ENCODE peak calls at places on chromosomes 12 and 14, in eight cellular contexts. B is DND-41; F is CD8-positive, alpha-beta memory T cell; K is esophagus squamous epithelium; I is lung; Q is H9; D is ascending aorta; Z is thoracic aorta. G is an unnamed sample.

GRCh38 chr14:106459971-106460730 is 933.8 kb downstream of the TMEM121 start:
- DNase-seq in D (no peak), B (peak; percentile 63), Z (no peak), Q (no peak), F (peak; percentile 56), I (no peak), K (no peak), G (no peak)

GRCh38 chr14:66507722-66508546 is at the start of gene GPHN:
- DNase-seq in Q (peak; percentile 96), D (peak; percentile 88), Z (peak; percentile 94), K (peak; percentile 72), I (peak; percentile 96), F (peak; percentile 77), B (peak; percentile 96), G (peak; percentile 99)

GRCh38 chr14:105430535-105430934 is 10.9 kb downstream of the MTA1 start:
- DNase-seq in I (peak; percentile 74), K (no peak), D (no peak), B (no peak), F (no peak), Z (no peak), Q (no peak), G (peak; percentile 76)

GRCh38 chr12:47689215-47689614 is 16.6 kb downstream of the RPAP3 start:
- DNase-seq in F (no peak), D (no peak), I (no peak), Q (no peak), K (no peak), Z (no peak), B (no peak), G (no peak)

GRCh38 chr14:104778694-104779331 is 16.7 kb downstream of the AKT1 start:
- DNase-seq in B (no peak), Z (no peak), Q (no peak), K (no peak), I (no peak), F (no peak), D (no peak), G (no peak)

GRCh38 chr12:67141405-67142018 is 127.6 kb upstream of the CAND1 start:
- DNase-seq in K (no peak), Q (no peak), Z (no peak), D (no peak), I (no peak), F (no peak), B (no peak), G (no peak)

GRCh38 chr14:89911018-89911919 is 43.3 kb downstream of the EFCAB11 start:
- DNase-seq in B (no peak), Q (peak; percentile 59), F (no peak), Z (no peak), I (no peak), D (no peak), K (no peak), G (peak; percentile 48)

GRCh38 chr12:1281683-1282366 is 290.8 kb downstream of the ERC1 start:
- DNase-seq in K (no peak), Z (no peak), B (no peak), D (no peak), Q (no peak), F (no peak), I (no peak), G (peak; percentile 70)

GRCh38 chr12:132806857-132807256 is 21.8 kb downstream of the GOLGA3 start:
- DNase-seq in K (no peak), I (no peak), D (no peak), Z (no peak), B (no peak), Q (no peak), F (no peak), G (no peak)

GRCh38 chr12:96520767-96521166 is 31.4 kb downstream of the CFAP54 start:
- DNase-seq in F (no peak), B (no peak), Q (no peak), Z (no peak), I (no peak), K (no peak), D (no peak), G (no peak)

GRCh38 chr12:132886529-132887477 is 602 bp downstream of the CHFR start:
- DNase-seq in Z (no peak), B (no peak), I (peak; percentile 29), D (no peak), K (no peak), F (no peak), Q (no peak), G (peak; percentile 4)

GRCh38 chr12:43315961-43316360 is 236.0 kb downstream of the ADAMTS20 start:
- DNase-seq in K (no peak), F (no peak), Q (no peak), I (no peak), Z (no peak), D (no peak), B (no peak), G (no peak)

GRCh38 chr14:71135496-71135895 is 228.2 kb downstream of the PCNX1 start:
- DNase-seq in B (no peak), Q (peak; percentile 15), F (no peak), I (no peak), K (no peak), D (no peak), Z (no peak), G (no peak)

GRCh38 chr12:60992087-60992486 is 1268.1 kb upstream of the USP15 start:
- DNase-seq in K (no peak), B (no peak), Q (no peak), Z (no peak), D (no peak), F (no peak), I (no peak), G (no peak)

GRCh38 chr14:106024983-106025604 is 498.7 kb downstream of the TMEM121 start:
- DNase-seq in Q (no peak), B (peak; percentile 85), D (no peak), K (no peak), Z (no peak), I (no peak), F (no peak), G (no peak)

GRCh38 chr12:9043766-9044165 is 54.4 kb downstream of the KLRG1 start:
- DNase-seq in F (no peak), I (no peak), D (no peak), Q (no peak), B (no peak), Z (no peak), K (no peak), G (no peak)

GRCh38 chr14:100317897-100318808 is 5.0 kb upstream of the SLC25A47 start:
- DNase-seq in F (peak; percentile 59), D (no peak), Q (peak; percentile 81), K (no peak), B (no peak), Z (no peak), I (peak; percentile 72), G (peak; percentile 35)

GRCh38 chr12:92938018-92938417 is 8.9 kb upstream of the EEA1 start:
- DNase-seq in Q (no peak), F (no peak), I (no peak), K (no peak), Z (no peak), B (no peak), D (no peak), G (no peak)

GRCh38 chr14:103847439-103847953 is at the start of gene PPP1R13B:
- DNase-seq in F (peak; percentile 91), Q (peak; percentile 92), K (no peak), D (peak; percentile 63), I (peak; percentile 91), Z (peak; percentile 65), B (peak; percentile 82), G (peak; percentile 57)

GRCh38 chr14:103118019-103118662 is 5.1 kb upstream of the TNFAIP2 start:
- DNase-seq in F (no peak), Q (no peak), K (no peak), B (no peak), D (no peak), I (peak; percentile 72), Z (peak; percentile 28), G (no peak)

GRCh38 chr12:70784042-70784668 is 136.4 kb downstream of the PTPRR start:
- DNase-seq in F (no peak), B (no peak), Q (peak; percentile 38), D (no peak), Z (no peak), K (no peak), I (no peak), G (no peak)

GRCh38 chr14:89973234-89973823 is 17.6 kb downstream of the TDP1 start:
- DNase-seq in K (no peak), D (no peak), I (peak; percentile 69), F (peak; percentile 10), Z (no peak), B (peak; percentile 67), Q (peak; percentile 70), G (peak; percentile 54)

GRCh38 chr14:77872971-77873370 is 73.1 kb downstream of the ADCK1 start:
- DNase-seq in B (no peak), F (no peak), Z (no peak), D (no peak), Q (no peak), I (no peak), K (no peak), G (no peak)

GRCh38 chr12:26435005-26435404 is 239.6 kb downstream of the SSPN start:
- DNase-seq in B (no peak), I (no peak), D (no peak), K (no peak), Q (no peak), Z (no peak), F (no peak), G (no peak)

GRCh38 chr14:96138241-96138640 is 66.4 kb upstream of the BDKRB2 start:
- DNase-seq in Q (no peak), I (no peak), D (no peak), Z (no peak), F (no peak), B (no peak), K (no peak), G (no peak)

GRCh38 chr12:69623970-69624369 is 13.3 kb upstream of the LRRC10 start:
- DNase-seq in K (no peak), F (no peak), B (no peak), Z (no peak), D (no peak), I (peak; percentile 32), Q (no peak), G (no peak)
- H3K27ac ChIP-seq in K (no peak overlapping the region), F (no peak overlapping the region), B (no peak overlapping the region), Z (no peak overlapping the region), D (no peak overlapping the region), I (peak overlapping the region; percentile 82), Q (no peak overlapping the region), G (no peak overlapping the region)

GRCh38 chr12:20620311-20620710 is 74.8 kb upstream of the SLCO1C1 start:
- DNase-seq in F (no peak), B (no peak), Z (no peak), I (no peak), Q (no peak), D (no peak), K (no peak), G (no peak)
- H3K27ac ChIP-seq in F (no peak overlapping the region), B (no peak overlapping the region), Z (no peak overlapping the region), I (no peak overlapping the region), Q (no peak overlapping the region), D (no peak overlapping the region), K (no peak overlapping the region), G (no peak overlapping the region)

DNA sequence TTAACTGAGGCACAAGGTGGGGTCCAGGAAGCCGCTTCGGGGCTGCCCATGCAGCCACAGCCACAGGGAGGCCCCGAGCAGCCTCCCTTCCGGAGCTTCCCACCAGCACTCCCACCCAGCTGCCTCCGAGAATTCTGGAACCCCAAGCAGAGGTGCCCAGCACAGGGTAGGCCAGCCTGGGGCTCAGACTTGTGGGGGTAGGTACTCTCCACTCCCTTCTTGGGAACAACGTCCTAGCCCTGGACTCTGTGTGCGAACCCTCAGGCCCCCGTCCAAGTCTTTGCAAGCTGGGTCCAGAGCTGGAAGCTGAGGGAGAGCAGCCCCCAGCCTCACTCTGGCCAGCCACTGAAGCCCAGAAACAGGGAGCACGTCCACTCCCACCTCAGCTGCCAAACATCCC is 16.1 kb downstream of the ITPK1 start:
- DNase-seq in B (no peak), Z (no peak), F (no peak), I (no peak), D (no peak), Q (no peak), K (no peak), G (no peak)
- H3K27ac ChIP-seq in B (no peak overlapping the region), Z (no peak overlapping the region), F (no peak overlapping the region), I (no peak overlapping the region), D (no peak overlapping the region), Q (no peak overlapping the region), K (no peak overlapping the region), G (no peak overlapping the region)

GRCh38 chr12:56759270-56759908 is 3.7 kb upstream of the HSD17B6 start:
- DNase-seq in I (no peak), K (no peak), Q (no peak), F (no peak), Z (no peak), B (no peak), D (no peak), G (no peak)
- H3K27ac ChIP-seq in I (no peak overlapping the region), K (no peak overlapping the region), Q (no peak overlapping the region), F (no peak overlapping the region), Z (no peak overlapping the region), B (no peak overlapping the region), D (no peak overlapping the region), G (no peak overlapping the region)